ENCODE peak calls at places on chromosome 16, in nine cellular contexts. One of them, this sample, is unnamed.

GRCh38 chr16:67966549-67967182 is 1.8 kb downstream of the SLC12A4 start:
- DNase-seq in lung: no peak
- DNase-seq in amniotic stem cell: no peak
- DNase-seq in activated gamma-delta T cell treated with anti-CD3 and anti-CD28 coated beads, Interleukin-2, amount 50 U/mL, for 16 hours: no peak
- DNase-seq in stimulated activated CD8-positive, alpha-beta memory T cell treated with anti-CD3 and anti-CD28 coated beads, Interleukin-4, amount 100 ng/mL, for 1 hour: no peak
- DNase-seq in H7: peak; percentile 82
- DNase-seq in sciatic nerve: no peak
- DNase-seq in ACHN: peak; percentile 30
- DNase-seq in left cardiac atrium: peak; percentile 50
- DNase-seq in this sample: no peak

GRCh38 chr16:50838165-50838564 is 96.3 kb downstream of the CYLD start:
- DNase-seq in lung: no peak
- DNase-seq in amniotic stem cell: no peak
- DNase-seq in activated gamma-delta T cell treated with anti-CD3 and anti-CD28 coated beads, Interleukin-2, amount 50 U/mL, for 16 hours: no peak
- DNase-seq in stimulated activated CD8-positive, alpha-beta memory T cell treated with anti-CD3 and anti-CD28 coated beads, Interleukin-4, amount 100 ng/mL, for 1 hour: no peak
- DNase-seq in H7: no peak
- DNase-seq in sciatic nerve: no peak
- DNase-seq in ACHN: no peak
- DNase-seq in left cardiac atrium: no peak
- DNase-seq in this sample: no peak

GRCh38 chr16:13923703-13924298 is 3.8 kb downstream of the ERCC4 start:
- DNase-seq in lung: no peak
- DNase-seq in amniotic stem cell: no peak
- DNase-seq in activated gamma-delta T cell treated with anti-CD3 and anti-CD28 coated beads, Interleukin-2, amount 50 U/mL, for 16 hours: no peak
- DNase-seq in stimulated activated CD8-positive, alpha-beta memory T cell treated with anti-CD3 and anti-CD28 coated beads, Interleukin-4, amount 100 ng/mL, for 1 hour: no peak
- DNase-seq in H7: peak; percentile 39
- DNase-seq in sciatic nerve: no peak
- DNase-seq in ACHN: peak; percentile 66
- DNase-seq in left cardiac atrium: no peak
- DNase-seq in this sample: peak; percentile 44

GRCh38 chr16:77993586-77993985 is 28.8 kb upstream of the CLEC3A start:
- DNase-seq in lung: no peak
- DNase-seq in amniotic stem cell: no peak
- DNase-seq in activated gamma-delta T cell treated with anti-CD3 and anti-CD28 coated beads, Interleukin-2, amount 50 U/mL, for 16 hours: no peak
- DNase-seq in stimulated activated CD8-positive, alpha-beta memory T cell treated with anti-CD3 and anti-CD28 coated beads, Interleukin-4, amount 100 ng/mL, for 1 hour: no peak
- DNase-seq in H7: no peak
- DNase-seq in sciatic nerve: no peak
- DNase-seq in ACHN: no peak
- DNase-seq in left cardiac atrium: no peak
- DNase-seq in this sample: no peak

GRCh38 chr16:89142474-89143197 is 28.9 kb upstream of the CDH15 start:
- DNase-seq in lung: no peak
- DNase-seq in amniotic stem cell: no peak
- DNase-seq in activated gamma-delta T cell treated with anti-CD3 and anti-CD28 coated beads, Interleukin-2, amount 50 U/mL, for 16 hours: no peak
- DNase-seq in stimulated activated CD8-positive, alpha-beta memory T cell treated with anti-CD3 and anti-CD28 coated beads, Interleukin-4, amount 100 ng/mL, for 1 hour: no peak
- DNase-seq in H7: no peak
- DNase-seq in sciatic nerve: no peak
- DNase-seq in ACHN: no peak
- DNase-seq in left cardiac atrium: no peak
- DNase-seq in this sample: no peak

GRCh38 chr16:85173981-85174751 is 61.9 kb upstream of the CIBAR2 start:
- DNase-seq in lung: no peak
- DNase-seq in amniotic stem cell: peak; percentile 73
- DNase-seq in activated gamma-delta T cell treated with anti-CD3 and anti-CD28 coated beads, Interleukin-2, amount 50 U/mL, for 16 hours: no peak
- DNase-seq in stimulated activated CD8-positive, alpha-beta memory T cell treated with anti-CD3 and anti-CD28 coated beads, Interleukin-4, amount 100 ng/mL, for 1 hour: no peak
- DNase-seq in H7: peak; percentile 75
- DNase-seq in sciatic nerve: no peak
- DNase-seq in ACHN: no peak
- DNase-seq in left cardiac atrium: peak; percentile 57
- DNase-seq in this sample: no peak

GRCh38 chr16:58026139-58026704 is 668 bp downstream of the MMP15 start:
- DNase-seq in lung: peak; percentile 49
- DNase-seq in amniotic stem cell: no peak
- DNase-seq in activated gamma-delta T cell treated with anti-CD3 and anti-CD28 coated beads, Interleukin-2, amount 50 U/mL, for 16 hours: no peak
- DNase-seq in stimulated activated CD8-positive, alpha-beta memory T cell treated with anti-CD3 and anti-CD28 coated beads, Interleukin-4, amount 100 ng/mL, for 1 hour: no peak
- DNase-seq in H7: peak; percentile 81
- DNase-seq in sciatic nerve: no peak
- DNase-seq in ACHN: peak; percentile 48
- DNase-seq in left cardiac atrium: peak; percentile 59
- DNase-seq in this sample: no peak

GRCh38 chr16:85347213-85347591 is 234.9 kb upstream of the CIBAR2 start:
- DNase-seq in lung: no peak
- DNase-seq in amniotic stem cell: no peak
- DNase-seq in activated gamma-delta T cell treated with anti-CD3 and anti-CD28 coated beads, Interleukin-2, amount 50 U/mL, for 16 hours: no peak
- DNase-seq in stimulated activated CD8-positive, alpha-beta memory T cell treated with anti-CD3 and anti-CD28 coated beads, Interleukin-4, amount 100 ng/mL, for 1 hour: no peak
- DNase-seq in H7: peak; percentile 89
- DNase-seq in sciatic nerve: no peak
- DNase-seq in ACHN: no peak
- DNase-seq in left cardiac atrium: no peak
- DNase-seq in this sample: no peak

GRCh38 chr16:48409839-48410610 is 24.8 kb upstream of the SIAH1 start:
- DNase-seq in lung: peak; percentile 41
- DNase-seq in amniotic stem cell: peak; percentile 50
- DNase-seq in activated gamma-delta T cell treated with anti-CD3 and anti-CD28 coated beads, Interleukin-2, amount 50 U/mL, for 16 hours: no peak
- DNase-seq in stimulated activated CD8-positive, alpha-beta memory T cell treated with anti-CD3 and anti-CD28 coated beads, Interleukin-4, amount 100 ng/mL, for 1 hour: no peak
- DNase-seq in H7: no peak
- DNase-seq in sciatic nerve: no peak
- DNase-seq in ACHN: peak; percentile 77
- DNase-seq in left cardiac atrium: peak; percentile 43
- DNase-seq in this sample: no peak

GRCh38 chr16:78628526-78628925 is 529.1 kb downstream of the WWOX start:
- DNase-seq in lung: no peak
- DNase-seq in amniotic stem cell: no peak
- DNase-seq in activated gamma-delta T cell treated with anti-CD3 and anti-CD28 coated beads, Interleukin-2, amount 50 U/mL, for 16 hours: no peak
- DNase-seq in stimulated activated CD8-positive, alpha-beta memory T cell treated with anti-CD3 and anti-CD28 coated beads, Interleukin-4, amount 100 ng/mL, for 1 hour: no peak
- DNase-seq in H7: no peak
- DNase-seq in sciatic nerve: no peak
- DNase-seq in ACHN: no peak
- DNase-seq in left cardiac atrium: no peak
- DNase-seq in this sample: no peak

GRCh38 chr16:31143889-31144148 is 6.0 kb downstream of the PRSS36 start:
- DNase-seq in lung: no peak
- DNase-seq in amniotic stem cell: no peak
- DNase-seq in activated gamma-delta T cell treated with anti-CD3 and anti-CD28 coated beads, Interleukin-2, amount 50 U/mL, for 16 hours: no peak
- DNase-seq in stimulated activated CD8-positive, alpha-beta memory T cell treated with anti-CD3 and anti-CD28 coated beads, Interleukin-4, amount 100 ng/mL, for 1 hour: no peak
- DNase-seq in H7: no peak
- DNase-seq in sciatic nerve: no peak
- DNase-seq in ACHN: no peak
- DNase-seq in left cardiac atrium: no peak
- DNase-seq in this sample: no peak

GRCh38 chr16:66479661-66480264 is 52.7 kb downstream of the BEAN1 start:
- DNase-seq in lung: no peak
- DNase-seq in amniotic stem cell: no peak
- DNase-seq in activated gamma-delta T cell treated with anti-CD3 and anti-CD28 coated beads, Interleukin-2, amount 50 U/mL, for 16 hours: no peak
- DNase-seq in stimulated activated CD8-positive, alpha-beta memory T cell treated with anti-CD3 and anti-CD28 coated beads, Interleukin-4, amount 100 ng/mL, for 1 hour: no peak
- DNase-seq in H7: peak; percentile 20
- DNase-seq in sciatic nerve: peak; percentile 38
- DNase-seq in ACHN: no peak
- DNase-seq in left cardiac atrium: no peak
- DNase-seq in this sample: no peak

GRCh38 chr16:11359370-11359769 is 14.1 kb downstream of the RMI2 start:
- DNase-seq in lung: peak; percentile 57
- DNase-seq in amniotic stem cell: no peak
- DNase-seq in activated gamma-delta T cell treated with anti-CD3 and anti-CD28 coated beads, Interleukin-2, amount 50 U/mL, for 16 hours: no peak
- DNase-seq in stimulated activated CD8-positive, alpha-beta memory T cell treated with anti-CD3 and anti-CD28 coated beads, Interleukin-4, amount 100 ng/mL, for 1 hour: no peak
- DNase-seq in H7: peak; percentile 5
- DNase-seq in sciatic nerve: no peak
- DNase-seq in ACHN: peak; percentile 84
- DNase-seq in left cardiac atrium: no peak
- DNase-seq in this sample: no peak

GRCh38 chr16:970766-971581 is at the start of gene LMF1:
- DNase-seq in lung: peak; percentile 92
- DNase-seq in amniotic stem cell: peak; percentile 84
- DNase-seq in activated gamma-delta T cell treated with anti-CD3 and anti-CD28 coated beads, Interleukin-2, amount 50 U/mL, for 16 hours: peak; percentile 88
- DNase-seq in stimulated activated CD8-positive, alpha-beta memory T cell treated with anti-CD3 and anti-CD28 coated beads, Interleukin-4, amount 100 ng/mL, for 1 hour: peak; percentile 97
- DNase-seq in H7: peak; percentile 99
- DNase-seq in sciatic nerve: peak; percentile 97
- DNase-seq in ACHN: peak; percentile 92
- DNase-seq in left cardiac atrium: peak; percentile 93
- DNase-seq in this sample: peak; percentile 94

GRCh38 chr16:84120023-84120422 is 3.3 kb upstream of the MBTPS1 start:
- DNase-seq in lung: no peak
- DNase-seq in amniotic stem cell: no peak
- DNase-seq in activated gamma-delta T cell treated with anti-CD3 and anti-CD28 coated beads, Interleukin-2, amount 50 U/mL, for 16 hours: no peak
- DNase-seq in stimulated activated CD8-positive, alpha-beta memory T cell treated with anti-CD3 and anti-CD28 coated beads, Interleukin-4, amount 100 ng/mL, for 1 hour: no peak
- DNase-seq in H7: no peak
- DNase-seq in sciatic nerve: no peak
- DNase-seq in ACHN: no peak
- DNase-seq in left cardiac atrium: no peak
- DNase-seq in this sample: no peak

This sample was measured in Ammon's horn.